ENCODE peak calls at places on chromosomes 11 and 22, in nine cellular contexts. I, H, A, K, Z, G, M, D and O are unnamed samples.

GRCh38 chr11:58549644-58550043 is 26.0 kb downstream of the LPXN start:
- DNase-seq in I (no peak), H (no peak), A (no peak), K (no peak), Z (no peak), G (no peak), M (no peak), D (no peak), O (no peak)

GRCh38 chr11:76602431-76602861 is 68.1 kb downstream of the LRRC32 start:
- DNase-seq in I (no peak), H (no peak), A (no peak), K (no peak), Z (no peak), G (no peak), M (no peak), D (peak; percentile 86), O (no peak)

GRCh38 chr22:49193901-49194465 is 633.7 kb downstream of the BRD1 start:
- DNase-seq in I (no peak), H (no peak), A (peak; percentile 18), K (no peak), Z (no peak), G (no peak), M (no peak), D (no peak), O (no peak)

GRCh38 chr11:64264371-64264852 is 13.1 kb downstream of the PLCB3 start:
- DNase-seq in I (no peak), H (no peak), A (no peak), K (no peak), Z (no peak), G (no peak), M (no peak), D (no peak), O (no peak)

GRCh38 chr11:32794439-32794838 is at the start of gene CCDC73:
- DNase-seq in I (no peak), H (no peak), A (no peak), K (no peak), Z (no peak), G (no peak), M (no peak), D (no peak), O (no peak)

GRCh38 chr22:39301926-39302325 is 17.5 kb downstream of the RPL3 start:
- DNase-seq in I (no peak), H (no peak), A (no peak), K (no peak), Z (no peak), G (no peak), M (no peak), D (no peak), O (no peak)

GRCh38 chr11:76797341-76798201 is 14.4 kb downstream of the TSKU start:
- DNase-seq in I (no peak), H (no peak), A (no peak), K (no peak), Z (no peak), G (no peak), M (no peak), D (no peak), O (no peak)

GRCh38 chr11:1707751-1708150 is 10.8 kb downstream of the KRTAP5-6 start:
- DNase-seq in I (no peak), H (no peak), A (no peak), K (no peak), Z (no peak), G (no peak), M (no peak), D (no peak), O (no peak)

GRCh38 chr22:30763815-30764686 is 69.4 kb downstream of the OSBP2 start:
- DNase-seq in I (peak; percentile 53), H (peak; percentile 59), A (no peak), K (peak; percentile 62), Z (peak; percentile 73), G (no peak), M (peak; percentile 77), D (peak; percentile 24), O (peak; percentile 45)

GRCh38 chr11:60128376-60128775 is 39.9 kb downstream of the MS4A2 start:
- DNase-seq in I (no peak), H (no peak), A (no peak), K (no peak), Z (no peak), G (no peak), M (no peak), D (no peak), O (no peak)

GRCh38 chr11:60127311-60127811 is 38.9 kb downstream of the MS4A2 start:
- DNase-seq in I (no peak), H (no peak), A (no peak), K (no peak), Z (no peak), G (no peak), M (no peak), D (no peak), O (no peak)

GRCh38 chr11:60131943-60132342 is 43.5 kb downstream of the MS4A2 start:
- DNase-seq in I (no peak), H (no peak), A (no peak), K (no peak), Z (no peak), G (no peak), M (no peak), D (no peak), O (no peak)

GRCh38 chr11:60129853-60130252 is 41.4 kb downstream of the MS4A2 start:
- DNase-seq in I (no peak), H (no peak), A (no peak), K (no peak), Z (no peak), G (no peak), M (no peak), D (no peak), O (no peak)

DNA sequence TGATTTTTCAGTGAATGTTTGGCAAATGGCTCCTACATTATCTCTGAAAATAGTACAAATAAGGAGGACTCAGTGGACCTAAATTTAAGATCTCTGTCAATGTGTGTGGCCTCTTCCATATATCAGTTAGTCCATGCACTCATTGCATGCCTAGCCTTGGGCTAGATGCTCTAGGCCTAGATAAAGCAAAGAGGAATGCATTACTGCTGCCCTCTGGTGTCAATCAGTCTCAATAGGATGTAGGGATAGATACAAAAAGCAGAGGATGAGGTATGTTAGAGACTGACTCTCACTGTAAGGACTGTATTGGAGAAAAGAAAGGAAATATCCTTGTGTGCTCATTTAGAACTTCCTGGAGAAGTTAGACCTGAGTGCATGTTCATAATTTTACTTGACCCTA is 42.0 kb downstream of the MS4A2 start:
- DNase-seq in I (peak; percentile 31), H (peak; percentile 41), A (no peak), K (peak; percentile 22), Z (peak; percentile 2), G (no peak), M (no peak), D (peak; percentile 83), O (no peak)
- TF ChIP-seq CTCF in I (peak; percentile 48), H (peak; percentile 50), A (peak; percentile 59), K (peak; percentile 29), Z (no peak), G (peak; percentile 45), M (no peak), D (no peak), O (no peak)

GRCh38 chr11:68212421-68213134 is 518 bp downstream of the KMT5B start:
- DNase-seq in I (peak; percentile 44), H (peak; percentile 85), A (peak; percentile 80), K (peak; percentile 72), Z (peak; percentile 67), G (peak; percentile 78), M (peak; percentile 66), D (peak; percentile 69), O (no peak)

GRCh38 chr11:68213135-68213515 is at the start of gene KMT5B:
- DNase-seq in I (peak; percentile 17), H (no peak), A (peak; percentile 59), K (peak; percentile 61), Z (no peak), G (no peak), M (peak; percentile 46), D (peak; percentile 75), O (no peak)

GRCh38 chr11:68214173-68215086 is 1.3 kb upstream of the KMT5B start:
- DNase-seq in I (peak; percentile 3), H (no peak), A (peak; percentile 69), K (peak; percentile 35), Z (no peak), G (no peak), M (no peak), D (peak; percentile 27), O (no peak)

GRCh38 chr11:68215087-68215445 is 2.0 kb upstream of the KMT5B start:
- DNase-seq in I (no peak), H (no peak), A (no peak), K (no peak), Z (no peak), G (no peak), M (no peak), D (peak; percentile 26), O (no peak)

GRCh38 chr11:68213555-68214172 is 568 bp upstream of the KMT5B start:
- DNase-seq in I (peak; percentile 85), H (peak; percentile 87), A (peak; percentile 91), K (peak; percentile 78), Z (peak; percentile 90), G (peak; percentile 82), M (peak; percentile 97), D (peak; percentile 86), O (peak; percentile 87)
- TF ChIP-seq CTCF in I (no peak), H (no peak), A (no peak), K (no peak), Z (peak; percentile 51), G (no peak), M (no peak), D (no peak), O (no peak)

DNA sequence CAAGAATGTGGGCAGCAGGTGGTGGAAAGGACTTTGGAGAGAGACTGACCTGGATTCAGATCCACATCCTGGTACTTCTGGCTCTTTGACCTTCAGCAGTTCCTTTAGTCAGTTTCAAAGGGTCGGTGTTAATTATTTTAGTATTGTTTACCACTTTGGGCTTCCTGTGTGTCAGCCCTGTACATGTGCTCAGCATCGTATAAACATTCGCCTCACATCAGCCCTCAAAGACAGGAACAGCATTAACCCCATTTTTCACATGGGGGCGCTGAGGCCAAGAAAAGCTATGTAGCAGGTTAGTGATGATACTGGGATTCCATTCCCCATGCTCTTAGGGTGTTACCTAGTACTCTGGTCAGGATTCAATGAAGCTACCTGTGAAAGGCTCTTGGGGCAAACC is 72.1 kb upstream of the YWHAH start:
- DNase-seq in I (no peak), H (no peak), A (no peak), K (peak; percentile 43), Z (no peak), G (no peak), M (no peak), D (no peak), O (no peak)
- TF ChIP-seq CTCF in I (peak; percentile 9), H (peak; percentile 8), A (no peak), K (no peak), Z (peak; percentile 18), G (no peak), M (no peak), D (no peak), O (no peak)

DNA sequence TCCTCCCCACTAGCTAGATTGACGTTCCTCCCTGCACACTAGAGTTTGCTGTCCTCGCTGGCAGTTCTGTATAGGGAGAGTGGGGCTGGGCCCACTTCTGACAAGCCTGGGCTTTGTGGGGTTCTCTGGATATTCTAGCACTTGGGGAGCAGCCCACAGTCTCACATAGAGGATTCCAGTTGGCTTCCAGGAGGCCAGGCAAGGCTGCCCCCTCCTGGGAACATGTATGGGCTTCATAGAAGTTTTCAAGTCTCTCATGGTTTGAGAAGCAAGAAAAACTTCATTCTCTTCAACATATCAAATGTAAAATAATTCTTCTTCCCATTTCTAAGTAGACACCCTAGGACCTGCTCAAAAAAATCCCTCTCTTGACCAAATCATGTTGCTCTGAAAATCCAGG is 87.5 kb downstream of the NAV2 start:
- DNase-seq in I (no peak), H (no peak), A (no peak), K (peak; percentile 27), Z (peak; percentile 15), G (no peak), M (no peak), D (peak; percentile 61), O (no peak)
- TF ChIP-seq CTCF in I (peak; percentile 63), H (no peak), A (peak; percentile 32), K (no peak), Z (peak; percentile 61), G (no peak), M (peak; percentile 43), D (no peak), O (peak; percentile 34)

GRCh38 chr11:126186708-126187481 is 24.6 kb downstream of the RPUSD4 start:
- DNase-seq in I (no peak), H (no peak), A (no peak), K (peak; percentile 24), Z (no peak), G (no peak), M (no peak), D (no peak), O (no peak)
- TF ChIP-seq CTCF in I (peak; percentile 34), H (peak; percentile 31), A (no peak), K (no peak), Z (peak; percentile 45), G (no peak), M (peak; percentile 16), D (no peak), O (no peak)